ENCODE peak calls at places on chromosomes 1 and 21, in five cellular contexts. K, J, C, A and N are unnamed samples. For H3K36me3, the result is how much of the 10 kb centered on the place peaks cover.

GRCh38 chr21:22211943-22212342 is 1213.7 kb downstream of the NCAM2 start:
- DNase-seq in J (no peak), C (no peak), A (no peak), K (no peak), N (no peak)

GRCh38 chr1:245074232-245074747 is 80.5 kb upstream of the KIF26B start:
- DNase-seq in J (no peak), A (no peak), C (no peak), K (no peak), N (no peak)

GRCh38 chr1:33575324-33575879 is 103.0 kb downstream of the ZSCAN20 start:
- DNase-seq in K (no peak), J (no peak), A (no peak), C (peak), N (peak)

GRCh38 chr21:43880111-43880985 is 15.3 kb downstream of the AGPAT3 start:
- DNase-seq in C (no peak), A (peak), K (peak), J (peak), N (peak)

GRCh38 chr1:178612261-178612660 is 99.4 kb downstream of the TEX35 start:
- DNase-seq in K (no peak), J (no peak), A (no peak), C (no peak), N (no peak)

GRCh38 chr1:168301664-168302320 is 21.1 kb downstream of the TBX19 start:
- DNase-seq in K (no peak), A (no peak), C (no peak), J (no peak), N (no peak)

GRCh38 chr1:53332833-53333232 is 5.0 kb upstream of the LRP8 start:
- DNase-seq in A (no peak), K (peak), C (no peak), J (no peak), N (no peak)

GRCh38 chr1:55378582-55378981 is 163.4 kb upstream of the USP24 start:
- DNase-seq in K (peak), C (no peak), J (no peak), A (peak), N (peak)

GRCh38 chr1:77018386-77019156 is 151.3 kb downstream of the ST6GALNAC5 start:
- DNase-seq in A (no peak), C (no peak), K (no peak), J (no peak), N (no peak)

DNA sequence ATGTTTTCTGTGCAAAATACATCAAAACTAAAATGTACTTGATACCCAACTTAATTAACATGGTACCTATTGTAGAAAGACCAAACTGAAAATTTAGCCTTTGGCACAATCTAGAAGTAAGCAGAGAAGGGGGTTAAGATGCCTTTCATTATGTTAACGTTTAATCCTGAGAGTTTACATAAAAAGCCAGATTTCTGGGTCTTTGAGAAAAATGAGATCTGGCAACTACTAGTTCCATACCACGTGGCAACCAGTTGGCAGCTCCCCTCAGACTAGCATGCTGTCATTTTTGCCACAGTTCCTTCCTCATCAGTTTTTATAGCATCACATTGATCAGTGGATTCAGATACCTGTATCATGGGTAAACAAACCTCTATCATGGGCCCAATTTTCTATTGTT is 1.5 kb downstream of the RO60 start:
- DNase-seq in A (no peak), C (no peak), K (no peak), J (no peak), N (no peak)
- H3K4me3 ChIP-seq in A (no peak), C (peak), K (peak), J (peak), N (peak)

DNA sequence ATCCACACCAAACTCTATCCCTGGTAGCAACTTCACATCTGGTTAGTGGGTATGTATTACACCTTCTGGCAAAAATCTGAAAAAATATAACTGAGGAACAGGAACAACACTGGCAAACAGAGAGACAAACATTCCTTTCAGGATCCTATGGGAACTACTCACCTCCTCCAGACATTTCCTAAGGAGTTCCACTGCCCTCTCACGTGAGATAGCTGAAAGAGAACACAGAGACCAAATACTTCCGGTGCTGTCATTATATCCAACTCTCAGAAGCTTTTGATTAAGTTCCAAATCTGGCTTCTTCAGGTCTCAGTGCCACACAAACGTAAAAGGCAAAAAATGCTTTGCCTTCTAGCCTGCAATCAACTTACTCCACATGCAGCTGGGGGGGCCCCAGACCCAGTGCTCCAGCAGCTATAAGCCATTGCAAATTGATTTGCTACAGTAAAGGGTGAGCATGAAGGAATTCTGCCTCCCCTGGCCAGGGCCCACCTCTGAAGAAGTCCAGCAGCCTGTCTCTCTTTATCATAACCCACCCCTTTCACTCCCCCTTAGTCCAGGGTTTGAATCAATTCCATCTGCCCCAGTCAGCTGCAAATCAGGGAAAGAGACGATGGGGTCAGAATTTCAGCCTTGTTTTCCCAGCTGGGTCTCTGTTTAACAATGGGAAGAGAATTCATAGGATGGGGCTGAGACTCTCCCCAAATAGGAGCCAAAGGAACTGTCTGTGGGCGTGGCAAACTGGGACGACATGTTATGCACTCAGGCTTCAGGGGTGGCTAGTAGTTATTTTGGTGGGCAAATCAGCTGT is 32.2 kb downstream of the TFAP2E start:
- DNase-seq in J (no peak), C (no peak), A (no peak), K (no peak), N (no peak)
- H3K36me3 ChIP-seq in J (half or more), C (under half), A (under half), K (half or more), N (under half)

GRCh38 chr1:223175032-223175431 is 32.0 kb upstream of the TLR5 start:
- DNase-seq in J (no peak), K (no peak), C (no peak), A (no peak), N (no peak)

GRCh38 chr1:223177681-223178080 is 34.6 kb upstream of the TLR5 start:
- DNase-seq in A (peak), J (peak), C (no peak), K (no peak), N (no peak)

GRCh38 chr1:223179280-223179679 is 36.2 kb upstream of the TLR5 start:
- DNase-seq in K (no peak), C (no peak), A (no peak), J (no peak), N (no peak)

GRCh38 chr1:223176437-223176836 is 33.4 kb upstream of the TLR5 start:
- DNase-seq in C (no peak), J (no peak), K (no peak), A (no peak), N (no peak)

DNA sequence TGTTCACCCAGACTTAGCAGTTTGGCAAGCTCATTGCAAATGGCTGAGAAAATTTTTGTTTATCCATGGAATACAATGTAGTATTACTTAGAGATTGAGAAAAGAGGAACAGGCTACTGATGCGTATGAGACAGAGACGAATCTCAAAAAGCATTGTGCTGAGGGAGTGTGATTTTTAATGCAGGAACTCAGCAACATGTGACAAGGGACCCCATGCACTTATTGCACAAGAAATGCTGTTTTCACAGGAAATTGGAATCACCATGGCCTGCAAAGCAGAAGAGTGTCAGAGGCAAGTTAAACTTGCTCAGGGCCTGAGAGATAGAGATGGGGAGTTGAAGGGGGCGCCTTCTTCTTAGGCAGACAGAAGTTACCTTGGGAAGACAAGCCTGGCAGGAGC is 32.6 kb upstream of the TLR5 start:
- DNase-seq in J (no peak), K (no peak), A (no peak), C (no peak), N (no peak)
- H3K27ac ChIP-seq in J (peak), K (peak), A (no peak), C (peak), N (no peak)

DNA sequence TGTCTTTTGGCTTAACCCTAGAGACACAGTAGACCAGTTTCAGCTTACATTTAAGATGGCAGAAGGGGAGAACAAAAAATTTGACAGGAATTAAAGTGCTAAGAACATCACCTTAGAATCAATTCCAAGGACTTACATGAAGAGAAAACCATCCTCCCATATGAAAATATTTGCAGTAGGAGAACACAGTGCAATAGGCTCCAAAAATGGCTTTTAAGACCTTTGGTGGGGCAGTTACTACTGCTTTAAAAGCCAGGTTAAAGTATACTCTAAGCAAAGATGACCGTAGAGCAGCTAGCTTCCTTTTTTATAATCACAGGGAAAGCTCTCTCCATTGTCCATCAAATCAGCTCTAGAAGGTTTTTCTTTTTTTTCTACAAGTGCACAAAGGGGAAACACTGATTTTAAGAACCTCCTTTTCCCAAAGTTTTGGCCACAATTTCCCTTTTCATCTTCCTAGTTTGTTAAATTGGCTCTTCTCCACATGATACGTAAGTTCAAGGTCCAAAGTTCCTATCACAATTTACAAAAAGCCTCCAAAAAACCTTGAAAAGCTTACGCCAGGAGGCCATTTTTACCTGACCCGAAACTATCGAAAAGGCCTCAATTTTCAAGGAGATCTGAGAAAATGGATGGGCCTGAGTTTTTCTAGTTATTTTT is 3.3 kb downstream of the TXNIP start:
- DNase-seq in J (no peak), A (no peak), C (no peak), K (no peak), N (no peak)
- H3K4me3 ChIP-seq in J (peak), A (peak), C (peak), K (peak), N (peak)

GRCh38 chr1:27109103-27109822 is 45.7 kb downstream of the SLC9A1 start:
- DNase-seq in J (no peak), K (peak), A (no peak), C (no peak), N (no peak)
- H3K36me3 ChIP-seq in J (under half), K (under half), A (under half), C (under half), N (under half)

DNA sequence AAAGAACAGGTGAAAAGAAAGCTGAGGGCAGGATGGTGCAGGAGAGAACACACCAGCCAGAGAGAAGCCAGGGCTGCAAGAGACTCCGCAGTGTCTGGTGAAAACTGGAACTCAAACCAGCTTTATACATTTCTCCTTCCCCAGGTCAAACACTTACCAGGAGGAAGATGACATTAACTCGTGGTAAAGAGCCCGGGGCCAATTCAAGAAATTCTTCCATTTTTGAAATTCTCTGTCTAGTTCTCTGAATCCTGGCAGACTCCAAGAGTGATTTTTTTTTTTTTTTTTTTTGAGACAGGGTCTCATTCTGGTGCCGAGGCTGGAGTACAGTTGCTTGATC is 25.8 kb upstream of the SIPA1L2 start:
- DNase-seq in A (no peak), C (no peak), J (no peak), K (no peak), N (no peak)
- H3K27ac ChIP-seq in A (no peak), C (no peak), J (no peak), K (no peak), N (no peak)

GRCh38 chr1:36710901-36711300 is 228.2 kb upstream of the CSF3R start:
- DNase-seq in C (no peak), A (no peak), J (no peak), K (no peak), N (no peak)

GRCh38 chr1:36707221-36707620 is 224.5 kb upstream of the CSF3R start:
- DNase-seq in A (no peak), J (no peak), K (no peak), C (no peak), N (no peak)

GRCh38 chr1:36706416-36706815 is 223.7 kb upstream of the CSF3R start:
- DNase-seq in K (no peak), J (no peak), A (no peak), C (no peak), N (no peak)

GRCh38 chr1:36710008-36710407 is 227.3 kb upstream of the CSF3R start:
- DNase-seq in A (no peak), K (no peak), C (no peak), J (no peak), N (no peak)

DNA sequence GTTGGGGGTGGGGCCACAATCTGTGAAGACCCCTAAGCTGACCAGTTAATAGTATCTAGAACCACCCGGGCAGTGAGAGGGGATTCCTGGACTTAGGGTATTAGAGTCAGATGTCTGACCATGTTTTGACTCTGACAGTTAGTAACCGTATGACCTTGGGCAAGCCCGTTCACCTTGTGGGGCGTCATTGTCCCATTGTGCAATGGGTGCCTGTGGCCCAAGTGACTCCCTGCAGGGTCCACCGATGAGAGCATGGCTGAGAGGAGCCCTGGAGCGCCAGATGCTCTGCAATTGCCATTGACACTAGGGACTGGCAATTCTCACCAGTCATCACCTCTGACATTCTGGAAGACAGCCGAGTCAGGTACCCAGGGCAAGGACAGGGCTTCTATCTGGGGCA is 225.9 kb upstream of the CSF3R start:
- DNase-seq in C (no peak), K (no peak), A (no peak), J (no peak), N (no peak)
- H3K4me3 ChIP-seq in C (no peak), K (no peak), A (no peak), J (no peak), N (no peak)

GRCh38 chr1:41032147-41032546 is 10.6 kb upstream of the SLFNL1 start:
- DNase-seq in K (no peak), A (no peak), C (no peak), J (no peak), N (no peak)

GRCh38 chr1:41025979-41026819 is 4.7 kb upstream of the SLFNL1 start:
- DNase-seq in J (no peak), C (no peak), K (no peak), A (no peak), N (no peak)

GRCh38 chr1:41024953-41025352 is 3.4 kb upstream of the SLFNL1 start:
- DNase-seq in K (no peak), J (no peak), A (no peak), C (no peak), N (no peak)

GRCh38 chr1:41030872-41031616 is 9.5 kb upstream of the SLFNL1 start:
- DNase-seq in K (no peak), C (no peak), J (no peak), A (no peak), N (no peak)

GRCh38 chr1:41028034-41028642 is 6.6 kb upstream of the SLFNL1 start:
- DNase-seq in A (no peak), C (no peak), J (no peak), K (no peak), N (no peak)
- H3K36me3 ChIP-seq in A (under half), C (under half), J (half or more), K (under half), N (under half)

DNA sequence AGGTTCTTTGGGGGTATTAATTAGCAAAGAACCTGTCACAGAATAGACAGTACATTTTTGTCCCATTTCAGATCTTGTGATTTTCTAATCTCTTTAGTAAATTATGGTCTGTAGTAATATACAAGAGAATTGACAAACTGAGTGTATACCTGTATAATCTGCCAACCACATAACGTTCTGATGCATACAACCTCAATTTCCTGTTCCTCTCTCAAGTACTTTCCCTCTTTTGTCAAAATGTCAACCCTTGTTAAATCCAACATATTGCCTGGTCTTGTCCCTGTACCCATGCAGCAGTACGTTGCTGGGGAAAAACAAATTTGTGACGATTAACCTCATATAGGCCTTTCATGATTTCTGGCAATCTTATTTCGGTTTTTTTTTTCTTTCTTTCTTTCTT is 1.1 kb downstream of the ARV1 start:
- DNase-seq in K (no peak), C (no peak), A (no peak), J (no peak), N (no peak)
- H3K27ac ChIP-seq in K (no peak), C (no peak), A (no peak), J (no peak), N (no peak)